ENCODE peak calls at places on chromosomes 16 and 17, in four cellular contexts. O is K562, P is GM12878, V is HepG2. B is an unnamed sample.
A peak's percentile ranks its signal among the peaks of the same experiment; 100 is the strongest.

GRCh38 chr16:72796222-72796621 is 251.7 kb downstream of the ZFHX3 start:
- DNase-seq in O (no peak), P (no peak), V (no peak), B (no peak)

GRCh38 chr16:80027007-80027965 is 426.7 kb upstream of the MAF start:
- DNase-seq in O (peak; percentile 84), P (peak; percentile 19), V (peak; percentile 80), B (peak; percentile 40)

GRCh38 chr17:73338050-73338491 is 26.3 kb upstream of the CDC42EP4 start:
- DNase-seq in O (no peak), P (no peak), V (no peak), B (no peak)

GRCh38 chr17:76889323-76889722 is 21.1 kb downstream of the MGAT5B start:
- DNase-seq in O (no peak), P (no peak), V (no peak), B (no peak)

GRCh38 chr17:17826340-17826708 is 10.5 kb downstream of the SREBF1 start:
- DNase-seq in O (no peak), P (no peak), V (no peak), B (no peak)

GRCh38 chr17:60573139-60573975 is 26.6 kb upstream of the PPM1D start:
- DNase-seq in O (no peak), P (no peak), V (peak; percentile 33), B (no peak)

GRCh38 chr16:4945560-4946502 is 8.9 kb upstream of the PPL start:
- DNase-seq in O (no peak), P (no peak), V (no peak), B (no peak)

GRCh38 chr16:88878967-88879787 is 12.7 kb upstream of the PABPN1L start:
- DNase-seq in O (no peak), P (no peak), V (no peak), B (no peak)

GRCh38 chr16:86222965-86223551 is 287.3 kb upstream of the FOXF1 start:
- DNase-seq in O (no peak), P (no peak), V (no peak), B (no peak)

GRCh38 chr17:383771-384621 is 31.4 kb upstream of the RPH3AL start:
- DNase-seq in O (no peak), P (no peak), V (no peak), B (no peak)

GRCh38 chr17:44262654-44263225 is 5.2 kb downstream of the SLC4A1 start:
- DNase-seq in O (no peak), P (no peak), V (no peak), B (no peak)

GRCh38 chr17:57350266-57350665 is 93.9 kb downstream of the MSI2 start:
- DNase-seq in O (no peak), P (no peak), V (no peak), B (no peak)
- TF ChIP-seq SP1 in O (no peak), P (no peak), V (no peak), B (no peak)

GRCh38 chr17:64920419-64921172 is 1.3 kb upstream of the LRRC37A3 start:
- DNase-seq in O (no peak), P (no peak), V (peak; percentile 44), B (no peak)

DNA sequence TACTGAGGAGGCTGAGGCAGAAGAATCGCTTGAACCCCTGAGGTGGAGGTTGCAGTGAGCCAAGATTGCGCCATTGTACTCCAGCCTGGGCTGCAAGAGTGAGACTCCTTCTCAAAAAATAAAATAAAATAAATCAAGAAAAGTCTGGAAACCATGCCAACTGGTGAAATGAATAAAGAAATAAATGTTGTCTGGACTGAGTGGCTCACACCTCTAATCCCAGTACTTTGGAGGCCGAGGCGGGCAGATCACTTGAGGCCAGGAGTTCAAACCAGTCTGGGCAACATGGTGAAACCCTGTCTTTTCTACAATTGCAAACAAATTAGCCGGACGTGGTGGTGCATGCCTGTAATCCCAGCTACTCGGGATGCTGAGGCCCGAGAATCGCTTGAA is 744 bp upstream of the LRRC37A3 start:
- DNase-seq in O (no peak), P (no peak), V (peak; percentile 46), B (no peak)
- TF ChIP-seq FOXM1 in O (no peak), P (no peak), V (no peak), B (no peak)

DNA sequence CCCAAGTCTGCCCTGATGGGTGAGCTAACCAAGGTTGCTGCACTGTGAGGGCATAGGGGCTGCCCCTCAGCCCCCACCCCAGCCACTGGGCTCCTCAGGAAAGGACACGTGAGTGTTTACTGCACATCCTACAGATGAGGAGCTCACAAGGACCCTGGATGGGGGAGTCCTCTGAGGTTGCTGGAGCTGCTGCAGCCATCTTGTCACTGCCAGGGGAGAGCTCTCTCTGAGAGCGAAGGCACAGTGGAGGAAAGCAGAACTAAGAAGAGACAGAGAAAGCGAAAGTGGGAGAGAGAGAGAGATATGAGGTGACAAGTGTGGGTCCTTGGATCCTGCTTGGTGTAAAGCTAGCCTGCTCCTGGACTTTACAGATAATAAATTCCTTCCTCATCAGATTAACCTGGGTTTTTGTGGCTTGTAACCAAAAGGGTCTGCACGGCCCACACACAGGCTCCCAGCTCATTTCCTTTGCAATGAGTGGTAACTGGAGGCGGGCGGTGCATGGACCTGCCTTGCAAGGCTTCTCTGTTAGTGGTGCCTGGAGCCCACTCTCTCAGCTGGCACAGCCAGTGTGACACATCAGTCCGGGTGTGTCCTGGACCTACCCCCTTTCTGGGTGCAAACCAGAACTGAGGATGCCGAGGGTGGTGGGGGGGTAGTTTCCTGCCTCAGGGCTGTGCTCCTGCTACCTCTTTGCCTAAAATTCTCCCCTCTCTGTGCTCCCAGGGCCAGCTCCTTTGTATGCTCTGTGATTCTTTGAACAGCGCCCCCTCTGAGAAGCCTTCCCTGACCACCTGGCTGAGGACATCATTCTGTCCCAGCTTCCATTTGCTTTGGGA is 14.2 kb downstream of the SNX20 start:
- DNase-seq in O (no peak), P (peak; percentile 58), V (no peak), B (no peak)
- TF ChIP-seq SP1 in O (no peak), P (no peak), V (no peak), B (no peak)

DNA sequence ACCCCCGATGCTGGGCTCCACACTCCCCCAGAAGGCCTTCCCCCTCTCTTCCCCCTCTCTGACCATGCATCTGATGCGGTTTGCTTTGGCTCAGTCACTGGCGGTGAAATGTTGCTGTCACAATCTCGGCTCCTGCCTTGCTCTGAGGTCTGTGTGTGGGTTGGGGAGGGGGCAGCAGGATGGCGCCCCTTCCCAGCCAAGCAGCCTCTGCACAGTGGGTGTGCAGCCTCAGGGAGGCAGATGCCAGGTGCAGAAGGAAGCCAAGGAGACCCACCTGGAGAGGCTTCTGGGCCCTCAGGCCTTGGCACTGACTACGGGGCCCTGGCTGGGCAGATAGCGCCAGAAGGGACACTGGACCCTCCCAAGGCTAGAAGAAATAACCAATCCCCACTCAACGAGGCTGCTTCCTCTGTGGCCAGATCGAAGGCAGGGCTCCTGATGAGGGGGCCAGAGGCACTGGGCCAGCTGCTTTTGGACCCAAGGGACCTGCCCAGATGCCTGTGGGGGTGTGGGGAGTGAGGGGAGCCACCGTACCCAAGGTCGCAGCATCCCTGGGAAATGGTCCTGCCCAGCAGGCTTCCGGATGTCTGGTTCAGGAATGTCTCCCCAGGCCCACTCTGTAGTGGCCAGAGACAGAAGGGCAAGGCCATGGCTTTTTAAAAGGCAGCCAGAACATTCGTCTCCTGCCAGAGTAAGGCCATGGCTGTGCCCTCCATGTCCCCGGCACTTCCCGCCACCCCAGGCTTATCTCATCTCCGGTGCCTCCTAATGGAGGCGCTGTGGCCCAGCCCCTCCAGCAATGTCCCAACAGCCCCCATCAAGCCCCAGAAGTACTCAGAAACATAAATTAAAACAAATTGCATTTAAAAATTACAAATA is 43.4 kb upstream of the SLC38A10 start:
- DNase-seq in O (no peak), P (no peak), V (no peak), B (no peak)
- TF ChIP-seq FOXM1 in O (no peak), P (no peak), V (no peak), B (no peak)